ENCODE peak calls at places on chromosomes 5 and 9, in seven cellular contexts. D is cardiac muscle cell, I is AG09319, F is bronchial epithelial cell, X is activated T-cell treated with anti-CD3 and anti-CD28 coated beads for 24 hours, O is NCI-H748 treated with DMSO at 0.1 percent for 48 hours, G is GM12865. L is an unnamed sample.

GRCh38 chr9:127495884-127496555 is 44.7 kb downstream of the LRSAM1 start:
- DNase-seq in D (no peak), I (no peak), F (no peak), X (no peak), O (no peak), G (no peak), L (no peak)

GRCh38 chr5:43731573-43731972 is 128.6 kb downstream of the NNT start:
- DNase-seq in D (no peak), I (no peak), F (no peak), X (no peak), O (no peak), G (no peak), L (no peak)

GRCh38 chr9:134968011-134968822 is 50.5 kb upstream of the FCN1 start:
- DNase-seq in D (peak; percentile 54), I (no peak), F (no peak), X (no peak), O (no peak), G (no peak), L (no peak)

GRCh38 chr5:131413605-131414559 is 150.0 kb downstream of the CDC42SE2 start:
- DNase-seq in D (no peak), I (no peak), F (no peak), X (peak; percentile 14), O (no peak), G (peak; percentile 78), L (peak; percentile 42)

GRCh38 chr5:170147051-170147785 is 41.5 kb downstream of the FOXI1 start:
- DNase-seq in D (no peak), I (no peak), F (no peak), X (no peak), O (no peak), G (no peak), L (no peak)

GRCh38 chr5:80246995-80247729 is 8.7 kb downstream of the SERINC5 start:
- DNase-seq in D (peak; percentile 91), I (no peak), F (peak; percentile 98), X (peak; percentile 39), O (peak; percentile 96), G (peak; percentile 41), L (peak; percentile 61)

GRCh38 chr5:71836547-71837112 is 117.6 kb downstream of the CARTPT start:
- DNase-seq in D (peak; percentile 78), I (no peak), F (no peak), X (no peak), O (no peak), G (no peak), L (no peak)

GRCh38 chr5:110335361-110336046 is 391.0 kb downstream of the TMEM232 start:
- DNase-seq in D (peak; percentile 54), I (peak; percentile 92), F (no peak), X (no peak), O (no peak), G (no peak), L (no peak)

GRCh38 chr5:139640432-139641115 is 7.6 kb upstream of the CXXC5 start:
- DNase-seq in D (no peak), I (no peak), F (no peak), X (no peak), O (no peak), G (no peak), L (no peak)

GRCh38 chr5:180172447-180173197 is 36.4 kb downstream of the RASGEF1C start:
- DNase-seq in D (peak; percentile 62), I (no peak), F (no peak), X (no peak), O (peak; percentile 2), G (no peak), L (peak; percentile 9)

GRCh38 chr9:2872307-2872940 is 28.5 kb upstream of the PUM3 start:
- DNase-seq in D (peak; percentile 46), I (no peak), F (peak; percentile 47), X (no peak), O (peak; percentile 50), G (no peak), L (no peak)

GRCh38 chr9:28264368-28264767 is 691.1 kb upstream of the C9orf72 start:
- DNase-seq in D (peak; percentile 33), I (no peak), F (peak; percentile 81), X (no peak), O (no peak), G (no peak), L (no peak)

GRCh38 chr5:116681334-116682013 is 106.9 kb upstream of the SEMA6A start:
- DNase-seq in D (no peak), I (no peak), F (no peak), X (no peak), O (no peak), G (peak; percentile 86), L (peak; percentile 77)

GRCh38 chr9:101705135-101705661 is 33.2 kb downstream of the GRIN3A start:
- DNase-seq in D (no peak), I (no peak), F (peak; percentile 8), X (peak; percentile 9), O (no peak), G (no peak), L (no peak)

GRCh38 chr9:110180713-110181434 is 27.1 kb downstream of the C9orf152 start:
- DNase-seq in D (peak; percentile 72), I (no peak), F (peak; percentile 77), X (no peak), O (no peak), G (no peak), L (no peak)

GRCh38 chr9:98315551-98316060 is 60.2 kb upstream of the TBC1D2 start:
- DNase-seq in D (peak; percentile 89), I (peak; percentile 51), F (peak; percentile 71), X (peak; percentile 64), O (peak; percentile 33), G (peak; percentile 84), L (peak; percentile 88)

GRCh38 chr9:96022445-96023031 is 147.0 kb downstream of the ERCC6L2 start:
- DNase-seq in D (no peak), I (no peak), F (no peak), X (no peak), O (no peak), G (no peak), L (peak; percentile 44)

GRCh38 chr9:1421436-1421835 is 371.3 kb downstream of the DMRT2 start:
- DNase-seq in D (no peak), I (no peak), F (peak; percentile 50), X (no peak), O (no peak), G (no peak), L (no peak)

GRCh38 chr9:94643176-94643575 is 3.9 kb upstream of the FBP1 start:
- DNase-seq in D (no peak), I (no peak), F (no peak), X (no peak), O (no peak), G (no peak), L (no peak)

GRCh38 chr9:73133921-73134407 is 17.7 kb upstream of the ANXA1 start:
- DNase-seq in D (no peak), I (no peak), F (peak; percentile 99), X (no peak), O (no peak), G (peak; percentile 50), L (no peak)

GRCh38 chr5:113807384-113808053 is 294.0 kb downstream of the YTHDC2 start:
- DNase-seq in D (peak; percentile 37), I (peak; percentile 28), F (no peak), X (no peak), O (no peak), G (no peak), L (no peak)

GRCh38 chr9:120937127-120937526 is 10.5 kb upstream of the TRAF1 start:
- DNase-seq in D (peak; percentile 54), I (no peak), F (no peak), X (no peak), O (no peak), G (no peak), L (no peak)

GRCh38 chr5:171640396-171640981 is 145.1 kb upstream of the SMIM23 start:
- DNase-seq in D (no peak), I (no peak), F (no peak), X (no peak), O (no peak), G (no peak), L (no peak)

GRCh38 chr5:118891252-118891651 is 97.1 kb downstream of the DTWD2 start:
- DNase-seq in D (no peak), I (no peak), F (no peak), X (no peak), O (no peak), G (peak; percentile 9), L (no peak)

GRCh38 chr9:127202461-127203139 is 62.0 kb upstream of the GARNL3 start:
- DNase-seq in D (no peak), I (no peak), F (no peak), X (no peak), O (no peak), G (no peak), L (no peak)

GRCh38 chr9:1941989-1942388 is 73.2 kb upstream of the SMARCA2 start:
- DNase-seq in D (peak; percentile 27), I (no peak), F (no peak), X (no peak), O (no peak), G (no peak), L (no peak)

GRCh38 chr5:37553720-37554402 is 174.7 kb downstream of the WDR70 start:
- DNase-seq in D (peak; percentile 74), I (no peak), F (peak; percentile 17), X (no peak), O (no peak), G (no peak), L (no peak)

GRCh38 chr5:110086658-110087388 is 397.1 kb downstream of the MAN2A1 start:
- DNase-seq in D (peak; percentile 85), I (peak; percentile 31), F (peak; percentile 97), X (peak; percentile 57), O (no peak), G (no peak), L (no peak)

GRCh38 chr9:129145841-129146292 is 32.2 kb downstream of the IER5L start:
- DNase-seq in D (peak; percentile 98), I (no peak), F (no peak), X (no peak), O (no peak), G (no peak), L (no peak)

GRCh38 chr9:79446540-79447307 is 125.0 kb upstream of the TLE4 start:
- DNase-seq in D (no peak), I (no peak), F (no peak), X (no peak), O (no peak), G (no peak), L (no peak)

GRCh38 chr9:114394523-114395193 is 6.9 kb upstream of the AKNA start:
- DNase-seq in D (peak; percentile 40), I (no peak), F (no peak), X (no peak), O (no peak), G (no peak), L (no peak)

GRCh38 chr9:3240651-3241268 is 285.0 kb downstream of the RFX3 start:
- DNase-seq in D (peak; percentile 83), I (peak; percentile 18), F (peak; percentile 60), X (peak; percentile 66), O (peak; percentile 45), G (peak; percentile 85), L (peak; percentile 54)

L was measured in GM10248.